ENCODE peak calls at places on chromosomes 2 and 18, in five cellular contexts. D is GM12878, G is HepG2, Q is K562, H is H1. N is an unnamed sample.

GRCh38 chr2:74554821-74555531 is 456 bp downstream of the DOK1 start:
- DNase-seq in H (no peak), G (no peak), Q (peak), D (no peak), N (peak)

GRCh38 chr2:33131820-33132219 is 185.1 kb downstream of the LTBP1 start:
- DNase-seq in D (no peak), H (no peak), Q (no peak), G (no peak), N (no peak)

GRCh38 chr2:106869512-106870276 is 16.3 kb downstream of the ST6GAL2 start:
- DNase-seq in G (no peak), D (no peak), H (no peak), Q (no peak), N (no peak)

GRCh38 chr2:128178650-128179460 is 87.9 kb downstream of the UGGT1 start:
- DNase-seq in D (no peak), H (peak), Q (peak), G (peak), N (peak)

GRCh38 chr2:63048367-63049171 is 2.1 kb upstream of the OTX1 start:
- DNase-seq in G (no peak), H (no peak), Q (no peak), D (no peak), N (peak)

GRCh38 chr2:25548587-25548986 is 124.8 kb downstream of the DTNB start:
- DNase-seq in Q (no peak), H (no peak), D (no peak), G (no peak), N (peak)

GRCh38 chr2:191218292-191218898 is 26.8 kb upstream of the MYO1B start:
- DNase-seq in H (peak), D (no peak), Q (peak), G (peak), N (peak)

GRCh38 chr2:190685348-190685747 is 36.5 kb downstream of the NAB1 start:
- DNase-seq in D (no peak), G (no peak), Q (no peak), H (no peak), N (no peak)

GRCh38 chr2:40120021-40120420 is 331.9 kb downstream of the SLC8A1 start:
- DNase-seq in Q (no peak), G (no peak), D (no peak), H (no peak), N (no peak)

GRCh38 chr2:28411166-28411755 is 18.6 kb downstream of the FOSL2 start:
- DNase-seq in Q (no peak), D (no peak), G (no peak), H (no peak), N (no peak)

GRCh38 chr18:78319264-78319663 is 660.4 kb upstream of the SALL3 start:
- DNase-seq in Q (no peak), H (no peak), G (no peak), D (no peak), N (no peak)

GRCh38 chr2:101718993-101719571 is 21.6 kb downstream of the MAP4K4 start:
- DNase-seq in Q (no peak), H (no peak), D (no peak), G (no peak), N (no peak)

GRCh38 chr2:37427241-37427640 is 82.8 kb downstream of the QPCT start:
- DNase-seq in Q (no peak), H (no peak), D (no peak), G (no peak), N (no peak)
- TF ChIP-seq TAF1 in Q (no peak), H (no peak), D (no peak), G (no peak), N (no peak)

DNA sequence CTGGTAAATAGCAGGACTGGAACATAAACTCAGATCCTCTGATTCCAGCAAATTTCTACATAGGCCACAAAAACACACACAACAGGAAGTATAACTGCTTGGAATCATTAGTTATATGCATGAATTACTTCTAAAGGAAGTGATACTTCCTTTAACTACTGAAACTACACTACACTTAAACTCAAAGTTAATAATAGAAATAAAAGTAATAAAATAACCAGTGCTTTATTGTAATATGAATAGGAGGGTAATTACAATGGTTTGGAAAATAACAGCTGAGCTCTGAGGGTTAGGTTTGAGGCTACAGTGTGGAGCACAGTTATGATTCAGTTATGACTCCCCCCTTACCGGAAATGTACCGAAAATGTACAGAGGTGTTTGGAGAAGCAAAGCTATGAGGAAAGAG is 18.5 kb upstream of the POLI start:
- DNase-seq in D (peak), Q (no peak), G (no peak), H (no peak), N (no peak)
- H3K27ac ChIP-seq in D (peak), Q (no peak), G (no peak), H (no peak), N (no peak)

DNA sequence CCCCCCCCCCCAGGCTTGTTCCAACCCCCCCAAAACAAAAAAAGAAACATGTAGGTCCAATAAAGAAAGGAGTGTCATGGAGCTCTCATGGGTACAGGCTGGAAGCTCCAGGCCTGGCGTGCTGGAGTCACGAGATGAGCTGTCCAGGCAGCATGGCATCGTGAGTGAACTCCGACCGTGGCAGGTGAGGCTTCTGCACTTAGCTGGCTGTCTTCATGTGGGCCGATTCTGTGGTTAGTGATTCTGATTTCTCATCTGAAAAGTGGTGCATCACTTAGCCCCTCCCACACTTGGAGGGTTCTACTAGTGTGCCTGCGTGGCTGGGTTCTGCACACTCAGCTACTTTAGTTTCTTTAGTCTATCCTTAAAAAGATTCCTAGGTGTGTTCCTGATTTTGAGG is 126.4 kb upstream of the MGAT5 start:
- DNase-seq in H (no peak), Q (no peak), G (no peak), D (no peak), N (no peak)
- TF ChIP-seq TAF1 in H (no peak), Q (no peak), G (no peak), D (no peak), N (no peak)

GRCh38 chr2:60447943-60448342 is 105.5 kb downstream of the BCL11A start:
- DNase-seq in Q (no peak), D (no peak), G (no peak), H (no peak), N (no peak)

GRCh38 chr2:60442608-60443007 is 110.8 kb downstream of the BCL11A start:
- DNase-seq in G (no peak), H (no peak), D (no peak), Q (no peak), N (no peak)

GRCh38 chr2:60441791-60442190 is 111.7 kb downstream of the BCL11A start:
- DNase-seq in Q (no peak), H (no peak), G (no peak), D (no peak), N (no peak)

GRCh38 chr2:60446413-60447358 is 106.8 kb downstream of the BCL11A start:
- DNase-seq in D (peak), G (no peak), Q (no peak), H (no peak), N (no peak)

GRCh38 chr2:60445684-60446184 is 107.7 kb downstream of the BCL11A start:
- DNase-seq in D (no peak), Q (no peak), H (no peak), G (no peak), N (no peak)
- H3K27ac ChIP-seq in D (peak), Q (no peak), H (no peak), G (no peak), N (no peak)

DNA sequence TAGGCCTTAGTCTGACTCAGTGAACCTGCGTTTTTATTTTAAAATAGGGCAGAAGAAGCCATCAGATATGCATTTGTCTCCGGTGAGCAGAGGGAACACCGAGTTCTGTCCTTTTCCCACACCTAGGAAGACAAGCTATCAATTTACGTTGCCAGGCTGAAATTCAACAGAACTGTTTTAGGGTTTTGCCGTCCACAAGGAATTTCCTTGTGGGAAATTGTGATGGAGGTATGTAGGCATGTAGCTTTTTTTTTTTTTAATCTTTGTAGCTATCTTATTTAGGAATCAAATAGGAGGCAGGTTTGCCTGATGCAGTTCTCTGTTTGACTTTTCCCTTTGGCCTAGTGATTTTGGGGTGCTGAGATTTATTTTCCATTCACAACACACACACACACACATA is 62.0 kb upstream of the ASAP2 start:
- DNase-seq in Q (no peak), G (no peak), H (no peak), D (no peak), N (no peak)
- TF ChIP-seq TAF1 in Q (no peak), G (no peak), H (no peak), D (no peak), N (no peak)

DNA sequence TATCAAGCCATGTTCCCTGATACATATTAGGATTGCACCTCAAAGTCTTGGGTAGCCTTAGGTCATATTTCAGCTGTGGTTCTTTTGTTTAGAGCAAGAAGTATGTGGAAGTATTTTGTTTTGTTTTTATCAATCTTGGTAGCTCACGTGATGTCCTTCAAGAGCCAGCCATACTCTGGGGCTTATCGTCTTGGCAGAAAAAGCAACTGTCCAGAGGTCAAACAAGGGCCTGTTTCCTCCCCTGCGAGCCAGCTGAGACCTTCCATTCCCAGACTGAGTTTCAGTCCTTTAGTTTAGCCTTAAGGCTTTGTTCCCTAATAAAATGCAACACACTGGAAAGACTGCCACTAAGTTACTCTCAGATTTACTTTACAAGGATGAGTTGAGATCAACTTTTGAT is 63.6 kb downstream of the TXNL1 start:
- DNase-seq in G (no peak), Q (no peak), D (no peak), H (no peak), N (no peak)
- H3K27ac ChIP-seq in G (no peak), Q (no peak), D (no peak), H (no peak), N (no peak)

GRCh38 chr2:10787176-10787968 is 25.2 kb downstream of the PDIA6 start:
- DNase-seq in D (no peak), Q (no peak), G (peak), H (no peak), N (peak)
- TF ChIP-seq TAF1 in D (no peak), Q (no peak), G (no peak), H (no peak), N (no peak)

GRCh38 chr2:112994648-112995047 is 10.6 kb upstream of the IL36A start:
- DNase-seq in Q (no peak), D (no peak), H (no peak), G (no peak), N (no peak)
- H3K27ac ChIP-seq in Q (no peak), D (no peak), H (no peak), G (no peak), N (no peak)

GRCh38 chr18:3799515-3799914 is 349.5 kb downstream of the TGIF1 start:
- DNase-seq in Q (no peak), D (no peak), G (no peak), H (no peak), N (no peak)
- TF ChIP-seq TAF1 in Q (no peak), D (no peak), G (no peak), H (no peak), N (no peak)

GRCh38 chr2:12676771-12677170 is 40.0 kb upstream of the TRIB2 start:
- DNase-seq in Q (no peak), G (no peak), D (no peak), H (no peak), N (no peak)
- H3K27ac ChIP-seq in Q (no peak), G (no peak), D (no peak), H (no peak), N (no peak)

N was measured in SK-N-SH.